ENCODE peak calls at places on chromosomes 5 and 9, in six cellular contexts. P, R, B, K, D and E are unnamed samples.
A peak's percentile ranks its signal among the peaks of the same experiment; 100 is the strongest.

GRCh38 chr9:124015091-124015660 is 3.6 kb downstream of the LHX2 start:
- DNase-seq in D (peak; percentile 84), K (no peak), R (no peak), B (no peak), P (no peak), E (peak; percentile 86)

GRCh38 chr5:178057839-178058238 is 55.5 kb upstream of the N4BP3 start:
- DNase-seq in K (no peak), B (no peak), R (no peak), P (no peak), D (no peak), E (peak; percentile 30)

GRCh38 chr5:123371575-123372179 is 51.5 kb downstream of the CEP120 start:
- DNase-seq in K (peak; percentile 42), D (peak; percentile 87), B (peak; percentile 57), P (peak; percentile 63), R (no peak), E (peak; percentile 10)

GRCh38 chr9:68979538-68980314 is 34.2 kb downstream of the PRKACG start:
- DNase-seq in K (no peak), D (peak; percentile 60), P (peak; percentile 9), B (no peak), R (peak; percentile 76), E (no peak)

GRCh38 chr5:65394078-65394477 is 87.6 kb downstream of the ADAMTS6 start:
- DNase-seq in R (no peak), D (no peak), P (no peak), K (no peak), B (no peak), E (no peak)

GRCh38 chr5:81718300-81718699 is 32.6 kb downstream of the SSBP2 start:
- DNase-seq in B (no peak), R (peak; percentile 15), K (no peak), D (peak; percentile 45), P (no peak), E (no peak)

GRCh38 chr9:119905706-119906105 is 536.5 kb upstream of the BRINP1 start:
- DNase-seq in R (no peak), D (no peak), K (no peak), B (no peak), P (no peak), E (no peak)

GRCh38 chr9:135579889-135580660 is 18.5 kb downstream of the PAEP start:
- DNase-seq in P (no peak), R (no peak), B (no peak), D (no peak), K (no peak), E (no peak)

GRCh38 chr5:169299651-169300467 is 1.1 kb downstream of the SLIT3 start:
- DNase-seq in D (peak; percentile 70), B (no peak), K (no peak), R (no peak), P (no peak), E (peak; percentile 57)

GRCh38 chr5:28313543-28314334 is 1275.4 kb upstream of the CDH9 start:
- DNase-seq in P (peak; percentile 1), R (no peak), K (no peak), B (no peak), D (no peak), E (no peak)
- H3K4me3 ChIP-seq in P (no peak overlapping the region), R (no peak overlapping the region), K (no peak overlapping the region), B (no peak overlapping the region), D (no peak overlapping the region), E (no peak overlapping the region)

GRCh38 chr5:174303437-174304045 is 258.0 kb downstream of the NSG2 start:
- DNase-seq in B (no peak), R (no peak), P (no peak), K (no peak), D (peak; percentile 47), E (no peak)

GRCh38 chr5:174306345-174307030 is 261.0 kb downstream of the NSG2 start:
- DNase-seq in B (no peak), R (no peak), D (peak; percentile 84), K (no peak), P (no peak), E (peak; percentile 26)

GRCh38 chr5:174303035-174303434 is 257.5 kb downstream of the NSG2 start:
- DNase-seq in P (no peak), B (no peak), K (no peak), D (peak; percentile 58), R (no peak), E (no peak)

GRCh38 chr5:174307031-174307408 is 261.5 kb downstream of the NSG2 start:
- DNase-seq in K (no peak), P (no peak), B (no peak), D (peak; percentile 75), R (no peak), E (peak; percentile 65)

GRCh38 chr5:174305241-174305681 is 259.8 kb downstream of the NSG2 start:
- DNase-seq in P (no peak), B (no peak), D (no peak), R (no peak), K (no peak), E (peak; percentile 9)
- H3K27me3 ChIP-seq in P (peaks cover 4% of the 10 kb centered on the region), B (no peaks in the 10 kb centered on the region), D (no peaks in the 10 kb centered on the region), R (no peaks in the 10 kb centered on the region), K (peaks cover 38% of the 10 kb centered on the region), E (no peaks in the 10 kb centered on the region)

GRCh38 chr9:34070601-34071340 is 22.1 kb upstream of the UBAP2 start:
- DNase-seq in B (no peak), D (no peak), R (no peak), P (no peak), K (no peak), E (no peak)

GRCh38 chr9:34069831-34070230 is 21.1 kb upstream of the UBAP2 start:
- DNase-seq in B (no peak), R (no peak), P (no peak), D (no peak), K (no peak), E (no peak)

GRCh38 chr9:34072410-34072809 is 23.7 kb upstream of the UBAP2 start:
- DNase-seq in B (no peak), P (no peak), D (peak; percentile 74), R (no peak), K (peak; percentile 26), E (no peak)

GRCh38 chr9:34072868-34073590 is 24.3 kb upstream of the UBAP2 start:
- DNase-seq in K (peak; percentile 47), R (no peak), D (peak; percentile 74), B (peak; percentile 52), P (no peak), E (no peak)
- H3K36me3 ChIP-seq in K (no peaks in the 10 kb centered on the region), R (no peaks in the 10 kb centered on the region), D (no peaks in the 10 kb centered on the region), B (no peaks in the 10 kb centered on the region), P (no peaks in the 10 kb centered on the region), E (no peaks in the 10 kb centered on the region)

GRCh38 chr5:68253612-68254341 is 38.2 kb downstream of the PIK3R1 start:
- DNase-seq in B (no peak), D (no peak), K (no peak), P (peak; percentile 71), R (no peak), E (no peak)
- H3K4me3 ChIP-seq in B (no peak overlapping the region), D (no peak overlapping the region), K (no peak overlapping the region), P (peak overlapping the region; percentile 7), R (no peak overlapping the region), E (no peak overlapping the region)